ENCODE peak calls at places on chromosomes 1 and 21, in five cellular contexts. T is IMR-90, Y is tibial nerve, D is HFFc6, N is RWPE2. H is an unnamed sample.

GRCh38 chr1:201511925-201512539 is 5.1 kb upstream of the CSRP1 start:
- DNase-seq in T (no peak), Y (no peak), D (no peak), N (no peak), H (peak)

GRCh38 chr1:162908236-162908635 is 47.3 kb upstream of the CCDC190 start:
- DNase-seq in T (no peak), Y (no peak), D (no peak), N (no peak), H (no peak)

GRCh38 chr1:243351347-243351746 is 95.5 kb downstream of the SDCCAG8 start:
- DNase-seq in T (no peak), Y (no peak), D (no peak), N (no peak), H (no peak)

GRCh38 chr1:26336477-26337205 is 17.3 kb downstream of the CRYBG2 start:
- DNase-seq in T (no peak), Y (peak), D (no peak), N (peak), H (peak)

GRCh38 chr1:219876798-219877209 is 51.6 kb downstream of the SLC30A10 start:
- DNase-seq in T (no peak), Y (no peak), D (no peak), N (no peak), H (no peak)

GRCh38 chr1:46682064-46682463 is 10.4 kb downstream of the TEX38 start:
- DNase-seq in T (no peak), Y (no peak), D (no peak), N (no peak), H (no peak)

GRCh38 chr1:59689741-59690140 is 125.0 kb upstream of the HOOK1 start:
- DNase-seq in T (no peak), Y (no peak), D (no peak), N (no peak), H (no peak)

GRCh38 chr1:93701619-93702018 is 20.0 kb upstream of the BCAR3 start:
- DNase-seq in T (peak), Y (no peak), D (peak), N (peak), H (no peak)

GRCh38 chr1:29753771-29754607 is 517.7 kb downstream of the PTPRU start:
- DNase-seq in T (no peak), Y (no peak), D (no peak), N (no peak), H (no peak)

GRCh38 chr1:95497566-95497965 is 263.6 kb downstream of the RWDD3 start:
- DNase-seq in T (no peak), Y (no peak), D (no peak), N (no peak), H (no peak)

GRCh38 chr21:38477241-38477640 is 21.0 kb downstream of the ERG start:
- DNase-seq in T (no peak), Y (no peak), D (no peak), N (no peak), H (no peak)

GRCh38 chr21:22743085-22743484 is 1744.9 kb downstream of the NCAM2 start:
- DNase-seq in T (no peak), Y (no peak), D (no peak), N (no peak), H (no peak)

GRCh38 chr1:31839662-31840343 is 24.0 kb upstream of the SPOCD1 start:
- DNase-seq in T (peak), Y (no peak), D (no peak), N (no peak), H (no peak)

GRCh38 chr1:95309031-95309459 is 75.0 kb downstream of the RWDD3 start:
- DNase-seq in T (peak), Y (no peak), D (peak), N (no peak), H (no peak)

GRCh38 chr1:212652609-212653008 is 44.0 kb downstream of the ATF3 start:
- DNase-seq in T (no peak), Y (no peak), D (no peak), N (no peak), H (no peak)

GRCh38 chr1:213326666-213327317 is 275.8 kb downstream of the RPS6KC1 start:
- DNase-seq in T (peak), Y (peak), D (peak), N (no peak), H (no peak)

GRCh38 chr1:209625791-209626285 is 26.4 kb downstream of the LAMB3 start:
- DNase-seq in T (no peak), Y (no peak), D (no peak), N (no peak), H (no peak)

GRCh38 chr1:160400284-160400645 is at the start of gene VANGL2:
- DNase-seq in T (peak), Y (peak), D (no peak), N (no peak), H (peak)

GRCh38 chr21:42974832-42975820 is 764 bp downstream of the PKNOX1 start:
- DNase-seq in T (peak), Y (peak), D (peak), N (no peak), H (peak)

GRCh38 chr1:19163261-19163660 is 46.8 kb downstream of the UBR4 start:
- DNase-seq in T (peak), Y (no peak), D (peak), N (no peak), H (no peak)

GRCh38 chr21:43196789-43197188 is 28.0 kb downstream of the CRYAA start:
- DNase-seq in T (no peak), Y (peak), D (no peak), N (peak), H (no peak)

GRCh38 chr1:109910963-109911798 is 532 bp downstream of the CSF1 start:
- DNase-seq in T (no peak), Y (no peak), D (no peak), N (peak), H (peak)

GRCh38 chr1:19066248-19066873 is 109.9 kb upstream of the IFFO2 start:
- DNase-seq in T (peak), Y (no peak), D (no peak), N (no peak), H (no peak)

GRCh38 chr1:119420638-119421037 is 5.7 kb downstream of the HSD3B2 start:
- DNase-seq in T (no peak), Y (no peak), D (no peak), N (no peak), H (no peak)

GRCh38 chr1:46152021-46152420 is 19.6 kb upstream of the PIK3R3 start:
- DNase-seq in T (peak), Y (no peak), D (peak), N (no peak), H (no peak)

GRCh38 chr1:180424848-180425457 is 77.4 kb downstream of the ACBD6 start:
- DNase-seq in T (no peak), Y (no peak), D (no peak), N (no peak), H (no peak)

GRCh38 chr1:21816602-21817302 is 4.7 kb downstream of the LDLRAD2 start:
- DNase-seq in T (peak), Y (no peak), D (peak), N (no peak), H (peak)

GRCh38 chr1:83060216-83060615 is 938.7 kb downstream of the TTLL7 start:
- DNase-seq in T (no peak), Y (no peak), D (no peak), N (peak), H (no peak)

GRCh38 chr1:226480459-226480858 is 68.1 kb upstream of the STUM start:
- DNase-seq in T (no peak), Y (no peak), D (no peak), N (no peak), H (no peak)

GRCh38 chr1:38025664-38026063 is 13.1 kb downstream of the UTP11 start:
- DNase-seq in T (no peak), Y (no peak), D (no peak), N (no peak), H (no peak)

GRCh38 chr21:40095477-40095876 is 228.2 kb downstream of the PCP4 start:
- DNase-seq in T (no peak), Y (no peak), D (no peak), N (no peak), H (no peak)

GRCh38 chr1:66535853-66536252 is 1.9 kb downstream of the SGIP1 start:
- DNase-seq in T (no peak), Y (no peak), D (no peak), N (no peak), H (no peak)

GRCh38 chr1:53587252-53587992 is 128.2 kb downstream of the DMRTB1 start:
- DNase-seq in T (no peak), Y (no peak), D (no peak), N (no peak), H (no peak)

DNA sequence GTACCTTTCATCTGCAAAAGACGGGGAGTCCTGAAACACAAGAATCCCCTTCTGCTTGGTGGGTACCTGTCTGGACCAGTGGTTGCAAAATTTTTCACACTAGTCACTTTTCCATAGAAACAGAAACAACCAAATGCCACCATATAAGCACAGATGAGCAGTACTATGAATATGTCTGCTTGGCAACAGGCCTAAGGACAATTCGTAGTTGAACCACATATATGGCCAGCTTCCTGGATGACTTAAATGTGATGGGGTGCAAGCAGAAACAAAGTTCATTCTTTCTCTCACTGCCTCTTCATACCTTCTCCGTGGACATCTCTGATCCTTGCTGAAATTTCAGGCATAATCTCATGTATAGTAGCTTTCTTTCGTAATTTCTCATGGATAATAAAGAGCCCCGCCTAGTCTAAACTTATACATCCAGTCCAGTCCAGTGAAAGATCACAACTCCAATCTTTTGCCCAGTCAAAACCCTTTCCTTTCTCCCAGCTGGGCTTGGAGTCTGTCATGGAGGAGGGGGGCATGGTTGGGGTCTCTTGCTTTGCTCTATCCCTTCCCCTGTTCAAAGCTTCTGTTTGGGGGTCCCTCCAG is 7.0 kb downstream of the FCAMR start:
- DNase-seq in T (peak), Y (no peak), D (peak), N (no peak), H (no peak)
- TF ChIP-seq CTCF in T (no peak), Y (no peak), D (no peak), N (no peak), H (no peak)

DNA sequence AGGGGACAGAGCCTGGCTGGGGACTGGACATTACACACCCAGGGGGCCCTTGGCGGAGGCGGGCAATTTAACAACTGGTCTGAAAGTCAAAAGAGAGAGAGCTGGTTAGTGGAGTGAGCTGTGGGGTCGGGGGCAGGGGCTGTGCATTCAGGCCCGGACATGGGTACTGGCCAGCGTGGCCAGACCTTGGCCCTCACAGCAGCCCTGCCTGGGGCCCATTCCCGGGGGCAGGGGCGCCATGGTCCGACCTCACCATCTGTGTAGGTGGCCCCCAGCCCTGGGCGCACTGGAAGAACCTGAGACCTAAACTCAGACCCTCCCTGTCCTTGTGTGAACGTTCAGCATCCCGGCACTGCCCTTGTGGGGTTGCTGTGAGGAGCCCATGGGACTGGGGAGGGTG is 5.0 kb downstream of the CLDN19 start:
- DNase-seq in T (no peak), Y (no peak), D (no peak), N (no peak), H (no peak)
- TF ChIP-seq CTCF in T (no peak), Y (no peak), D (no peak), N (no peak), H (no peak)

GRCh38 chr1:2417083-2417832 is 4.9 kb upstream of the PEX10 start:
- DNase-seq in T (no peak), Y (no peak), D (no peak), N (no peak), H (no peak)
- TF ChIP-seq CTCF in T (no peak), Y (no peak), D (no peak), N (no peak), H (no peak)

DNA sequence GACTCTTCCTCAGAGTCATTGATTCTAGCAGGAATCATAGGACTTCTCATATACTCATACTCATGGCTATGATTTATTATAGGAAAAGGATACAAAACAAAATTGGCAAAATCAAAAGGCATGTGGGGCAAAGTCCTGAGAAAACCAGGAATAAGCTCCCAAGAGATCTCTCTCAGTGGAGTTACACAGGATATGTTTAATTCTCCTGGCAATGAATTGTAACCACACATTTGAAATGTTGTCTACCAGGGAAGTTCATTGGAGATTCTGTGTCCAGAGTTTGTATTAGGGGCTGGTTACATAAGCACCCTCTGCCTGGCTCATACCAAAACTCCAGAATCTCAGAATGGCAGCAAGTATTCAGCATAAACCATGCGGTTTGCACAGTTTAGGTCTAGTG is 63.9 kb downstream of the ADAMTS1 start:
- DNase-seq in T (no peak), Y (no peak), D (no peak), N (no peak), H (no peak)
- TF ChIP-seq CTCF in T (no peak), Y (no peak), D (no peak), N (no peak), H (no peak)

GRCh38 chr1:152251391-152251790 is 27.4 kb upstream of the HRNR start:
- DNase-seq in T (no peak), Y (no peak), D (no peak), N (no peak), H (no peak)
- TF ChIP-seq CTCF in T (no peak), Y (no peak), D (no peak), N (no peak), H (no peak)

GRCh38 chr1:77514871-77515776 is 167.3 kb downstream of the ZZZ3 start:
- DNase-seq in T (peak), Y (no peak), D (peak), N (no peak), H (no peak)
- TF ChIP-seq CTCF in T (peak), Y (no peak), D (peak), N (no peak), H (no peak)

DNA sequence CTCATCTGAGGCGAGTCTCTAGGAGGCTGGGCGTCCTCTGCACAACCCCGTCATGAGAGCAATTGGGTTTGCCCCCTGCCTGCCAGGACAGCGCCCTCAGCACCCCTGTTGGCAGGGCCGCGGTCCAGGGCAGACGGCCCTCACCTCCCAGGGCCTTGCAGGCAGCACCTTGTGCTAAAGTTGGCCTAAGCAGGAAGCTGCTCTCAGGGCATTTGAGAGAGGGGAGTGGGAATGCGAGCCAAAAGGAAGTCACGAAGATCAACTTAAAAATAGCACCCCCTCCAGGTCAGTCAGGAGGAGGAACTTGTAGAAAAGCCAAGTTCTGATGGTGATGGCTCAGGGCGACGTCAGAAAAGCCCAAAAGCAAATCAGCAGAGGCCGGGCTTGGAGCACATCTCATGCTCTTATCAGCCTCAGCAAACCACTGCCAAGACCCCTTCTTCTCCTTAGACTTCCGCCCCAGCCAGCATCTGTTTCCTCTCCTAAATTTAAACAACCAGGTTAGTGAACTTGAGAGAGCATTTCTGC is 12.6 kb upstream of the ADORA3 start:
- DNase-seq in T (peak), Y (no peak), D (peak), N (no peak), H (peak)
- TF ChIP-seq CTCF in T (peak), Y (peak), D (peak), N (peak), H (peak)

GRCh38 chr1:23421752-23422312 is 2.7 kb downstream of the TCEA3 start:
- DNase-seq in T (peak), Y (peak), D (peak), N (no peak), H (no peak)
- TF ChIP-seq CTCF in T (peak), Y (no peak), D (peak), N (no peak), H (no peak)

H was measured in GM20000.